ENCODE peak calls at places on chromosome 19, in ten cellular contexts. T is GM12865, Y is H1, U is fibroblast of mammary gland, M is endothelial cell, A is neural progenitor cell, I is cardiac fibroblast, O is GM13977, V is AG09319, E is uterus. X is an unnamed sample.

GRCh38 chr19:33796164-33797100 is at the start of gene KCTD15:
- DNase-seq in T (peak), Y (no peak), U (no peak), M (peak), A (peak), I (peak), O (no peak), V (no peak), E (peak), X (peak)

GRCh38 chr19:12580180-12580694 is 29.0 kb upstream of the ZNF564 start:
- DNase-seq in T (no peak), Y (no peak), U (peak), M (no peak), A (no peak), I (peak), O (no peak), V (no peak), E (no peak), X (no peak)

GRCh38 chr19:34574704-34575103 is 93.1 kb downstream of the WTIP start:
- DNase-seq in T (no peak), Y (no peak), U (no peak), M (no peak), A (no peak), I (no peak), O (no peak), V (no peak), E (no peak), X (no peak)

GRCh38 chr19:56126983-56127780 is 6.1 kb upstream of the ZNF787 start:
- DNase-seq in T (no peak), Y (no peak), U (no peak), M (no peak), A (no peak), I (no peak), O (no peak), V (no peak), E (no peak), X (no peak)

GRCh38 chr19:6378036-6378435 is 2.3 kb upstream of the PSPN start:
- DNase-seq in T (no peak), Y (no peak), U (no peak), M (no peak), A (peak), I (peak), O (no peak), V (no peak), E (peak), X (no peak)

GRCh38 chr19:3367572-3368440 is 1.4 kb downstream of the NFIC start:
- DNase-seq in T (peak), Y (no peak), U (peak), M (no peak), A (no peak), I (no peak), O (no peak), V (no peak), E (peak), X (no peak)

GRCh38 chr19:17394891-17395415 is 957 bp upstream of the CCDC194 start:
- DNase-seq in T (peak), Y (peak), U (peak), M (peak), A (peak), I (peak), O (peak), V (no peak), E (no peak), X (peak)

GRCh38 chr19:7210359-7210758 is 83.9 kb downstream of the INSR start:
- DNase-seq in T (no peak), Y (no peak), U (no peak), M (no peak), A (no peak), I (no peak), O (no peak), V (no peak), E (no peak), X (no peak)

GRCh38 chr19:2625434-2625833 is 77.1 kb downstream of the GNG7 start:
- DNase-seq in T (no peak), Y (no peak), U (no peak), M (no peak), A (no peak), I (no peak), O (no peak), V (no peak), E (no peak), X (no peak)

GRCh38 chr19:15112385-15112784 is 5.2 kb downstream of the SYDE1 start:
- DNase-seq in T (no peak), Y (no peak), U (no peak), M (no peak), A (no peak), I (no peak), O (no peak), V (no peak), E (no peak), X (no peak)

GRCh38 chr19:17766543-17767131 is 15.4 kb downstream of the FCHO1 start:
- DNase-seq in T (peak), Y (peak), U (peak), M (peak), A (peak), I (peak), O (no peak), V (peak), E (peak), X (peak)

GRCh38 chr19:5345895-5346386 is 5.3 kb upstream of the PTPRS start:
- DNase-seq in T (no peak), Y (no peak), U (peak), M (no peak), A (no peak), I (peak), O (no peak), V (no peak), E (no peak), X (no peak)

GRCh38 chr19:2507109-2507508 is 31.2 kb downstream of the GADD45B start:
- DNase-seq in T (no peak), Y (no peak), U (peak), M (no peak), A (no peak), I (peak), O (peak), V (no peak), E (no peak), X (no peak)

GRCh38 chr19:56740478-56740877 is 68.9 kb upstream of the ZNF835 start:
- DNase-seq in T (no peak), Y (no peak), U (no peak), M (no peak), A (no peak), I (no peak), O (no peak), V (no peak), E (no peak), X (no peak)

DNA sequence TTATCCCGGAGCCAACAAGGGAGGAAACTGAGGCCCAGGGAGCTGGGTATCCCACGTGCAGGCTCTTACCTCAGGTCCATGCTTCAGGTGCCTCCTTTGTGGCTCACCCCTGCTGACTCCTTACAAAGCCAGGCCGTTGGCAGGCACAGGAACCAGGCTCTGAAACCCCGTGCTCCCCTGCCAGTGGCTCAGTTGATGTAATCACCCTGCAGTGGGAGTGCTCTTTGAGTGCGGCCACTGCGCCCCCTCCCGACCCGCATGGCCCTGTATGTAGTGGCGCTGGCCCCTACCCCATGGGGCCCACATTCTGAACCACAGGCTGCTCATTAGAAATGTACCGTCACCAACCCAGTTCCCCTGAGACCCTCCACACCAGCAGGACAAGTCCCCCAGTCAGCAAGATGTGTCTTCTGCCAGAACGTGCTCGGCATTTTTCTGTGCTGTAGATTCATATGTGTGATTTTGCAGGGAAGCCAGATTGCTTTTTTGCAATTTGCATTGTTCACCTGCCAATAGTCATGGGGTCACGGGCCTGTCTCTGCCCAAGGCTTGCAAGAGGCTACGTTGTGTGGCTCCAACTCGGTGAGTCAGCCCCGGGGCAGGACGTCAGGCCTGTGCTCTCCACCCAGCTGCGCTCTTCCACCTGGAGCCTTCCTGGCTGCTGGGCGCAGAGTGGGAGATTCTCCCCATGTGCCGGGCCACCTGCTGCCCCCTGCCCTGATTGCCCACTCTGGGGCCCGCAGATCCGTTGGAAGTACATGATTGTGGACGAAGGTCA is 60.3 kb downstream of the SMARCA4 start:
- DNase-seq in T (no peak), Y (no peak), U (peak), M (no peak), A (no peak), I (no peak), O (no peak), V (no peak), E (no peak), X (no peak)
- TF ChIP-seq CTCF in T (no peak), Y (no peak), U (no peak), M (no peak), A (no peak), I (no peak), O (peak), V (no peak), E (no peak), X (no peak)

GRCh38 chr19:35792312-35792711 is 16.9 kb downstream of the ARHGAP33 start:
- DNase-seq in T (no peak), Y (no peak), U (no peak), M (no peak), A (no peak), I (no peak), O (no peak), V (no peak), E (no peak), X (no peak)

GRCh38 chr19:35792888-35793287 is 17.5 kb downstream of the ARHGAP33 start:
- DNase-seq in T (no peak), Y (no peak), U (no peak), M (no peak), A (no peak), I (no peak), O (no peak), V (no peak), E (no peak), X (no peak)

GRCh38 chr19:35791814-35792279 is 16.5 kb downstream of the ARHGAP33 start:
- DNase-seq in T (no peak), Y (no peak), U (no peak), M (no peak), A (no peak), I (no peak), O (no peak), V (no peak), E (no peak), X (no peak)

GRCh38 chr19:35789978-35790944 is 14.9 kb downstream of the ARHGAP33 start:
- DNase-seq in T (no peak), Y (no peak), U (no peak), M (no peak), A (no peak), I (no peak), O (no peak), V (no peak), E (no peak), X (no peak)

DNA sequence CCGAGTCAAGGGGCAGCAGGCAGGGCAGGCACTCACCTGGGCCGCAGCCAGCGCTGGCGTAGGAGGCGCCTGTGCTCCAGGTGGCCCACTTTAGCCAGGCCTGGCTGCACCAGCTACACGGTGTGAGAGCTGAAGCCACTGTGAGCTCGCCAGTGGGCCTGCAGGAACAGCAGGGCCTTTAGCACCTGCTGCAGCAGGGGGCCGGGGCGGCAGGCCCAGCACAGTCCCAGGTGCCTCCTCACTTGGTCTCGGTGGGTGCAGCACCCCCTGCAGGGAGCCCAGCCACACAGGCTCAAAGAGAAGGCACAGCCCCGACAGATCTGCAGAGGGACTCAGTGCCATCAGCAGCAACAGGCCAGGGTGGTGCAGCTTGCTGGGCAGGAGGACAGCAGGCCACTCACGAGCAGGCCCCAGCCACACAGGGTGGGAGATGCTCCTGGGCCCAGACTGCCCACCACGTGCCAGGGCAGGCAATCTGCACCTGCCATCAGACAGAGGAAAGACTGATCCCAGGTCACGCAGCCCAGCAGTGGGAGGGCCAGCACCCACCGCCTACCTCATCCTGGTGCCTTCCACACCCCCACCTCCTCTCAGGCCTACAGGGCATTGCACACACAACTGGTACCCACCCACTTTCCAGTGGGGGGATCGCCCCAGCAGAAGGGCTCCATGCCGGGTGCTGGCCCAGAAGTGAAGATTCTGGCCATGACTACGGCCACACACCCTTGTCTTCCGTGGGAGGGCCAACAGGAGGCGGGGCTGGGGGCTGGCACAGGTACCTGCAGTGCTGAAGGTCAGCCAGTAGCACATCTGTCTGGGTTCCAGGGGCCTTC is 15.8 kb downstream of the ARHGAP33 start:
- DNase-seq in T (peak), Y (no peak), U (no peak), M (no peak), A (no peak), I (no peak), O (no peak), V (no peak), E (no peak), X (no peak)
- TF ChIP-seq CTCF in T (peak), Y (peak), U (peak), M (peak), A (no peak), I (no peak), O (peak), V (no peak), E (no peak), X (no peak)

DNA sequence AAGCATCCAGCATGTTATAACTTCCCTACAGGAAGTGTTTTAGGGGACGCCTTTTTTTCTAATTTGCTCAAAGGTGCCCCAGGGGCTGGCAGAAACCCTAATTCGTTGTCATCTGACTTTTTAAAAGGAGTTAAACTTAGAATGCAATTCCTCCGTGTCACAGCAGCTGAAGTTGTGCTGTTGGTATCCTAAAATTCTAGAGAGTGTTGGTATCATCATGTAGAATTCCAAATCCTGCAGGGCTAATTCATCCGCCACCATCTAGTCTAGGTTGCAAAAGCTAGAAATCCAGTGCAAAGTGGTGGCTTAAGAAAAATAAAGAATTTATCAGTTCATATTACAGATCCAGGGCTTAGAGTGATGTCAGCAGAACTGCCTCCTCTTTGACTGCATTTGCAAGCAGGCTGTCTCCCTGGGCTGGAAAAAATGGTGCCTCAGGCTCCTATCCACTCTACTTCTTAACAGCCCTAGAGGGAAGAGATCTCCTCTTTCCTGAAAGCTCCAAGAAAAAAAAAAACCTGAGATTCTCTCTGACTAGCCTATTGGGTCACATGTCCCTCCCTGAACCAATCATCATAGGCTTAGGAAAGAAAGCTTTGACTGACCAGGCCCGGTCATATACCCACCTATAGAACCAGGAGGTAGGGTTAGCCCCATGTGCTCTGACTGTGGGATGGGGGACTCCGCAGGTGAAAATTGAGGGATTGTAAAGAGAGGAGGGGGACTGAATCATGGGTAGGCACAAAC is 73.0 kb downstream of the MAP4K1 start:
- DNase-seq in T (no peak), Y (no peak), U (no peak), M (no peak), A (peak), I (no peak), O (no peak), V (peak), E (no peak), X (no peak)
- TF ChIP-seq CTCF in T (no peak), Y (no peak), U (peak), M (no peak), A (peak), I (peak), O (peak), V (peak), E (no peak), X (peak)

GRCh38 chr19:41959056-41960053 is at the start of gene RABAC1:
- DNase-seq in T (peak), Y (peak), U (peak), M (peak), A (peak), I (peak), O (peak), V (peak), E (peak), X (peak)
- TF ChIP-seq CTCF in T (peak), Y (peak), U (peak), M (no peak), A (peak), I (peak), O (peak), V (peak), E (peak), X (peak)

X was measured in neural crest cell.